ENCODE peak calls at places on chromosome 12, in four cellular contexts. W, T, V and B are unnamed samples.

GRCh38 chr12:94304566-94305061 is 155.1 kb downstream of the CEP83 start:
- DNase-seq in T (no peak), W (peak; percentile 85), V (no peak), B (no peak)

GRCh38 chr12:120230326-120230973 is 29.5 kb upstream of the RPLP0 start:
- DNase-seq in T (peak; percentile 95), V (no peak), W (peak; percentile 98), B (no peak)

GRCh38 chr12:105922670-105923102 is 216.1 kb downstream of the NUAK1 start:
- DNase-seq in T (peak; percentile 78), W (no peak), V (no peak), B (no peak)

GRCh38 chr12:130925616-130926015 is 28.1 kb upstream of the ADGRD1 start:
- DNase-seq in T (no peak), W (no peak), V (no peak), B (no peak)

GRCh38 chr12:110366474-110367208 is 36.9 kb downstream of the ANAPC7 start:
- DNase-seq in W (no peak), T (no peak), V (no peak), B (no peak)

GRCh38 chr12:116313194-116313910 is 35.9 kb upstream of the MED13L start:
- DNase-seq in V (no peak), T (no peak), W (no peak), B (no peak)

GRCh38 chr12:106672308-106673085 is 89.7 kb downstream of the RFX4 start:
- DNase-seq in W (peak; percentile 12), V (no peak), T (no peak), B (no peak)

GRCh38 chr12:120962487-120963054 is 15.8 kb upstream of the HNF1A start:
- DNase-seq in W (no peak), V (no peak), T (peak; percentile 38), B (no peak)

GRCh38 chr12:12083688-12084087 is 12.9 kb downstream of the BCL2L14 start:
- DNase-seq in V (no peak), W (no peak), T (no peak), B (no peak)

GRCh38 chr12:121787063-121787774 is 6.3 kb downstream of the RHOF start:
- DNase-seq in T (no peak), V (no peak), W (no peak), B (peak; percentile 52)

GRCh38 chr12:27511723-27512045 is 12.3 kb upstream of the PPFIBP1 start:
- DNase-seq in T (no peak), W (no peak), V (no peak), B (no peak)

GRCh38 chr12:122374707-122375106 is 47.8 kb downstream of the CLIP1 start:
- DNase-seq in T (no peak), V (no peak), W (no peak), B (no peak)

GRCh38 chr12:122834229-122834920 is 882 bp upstream of the HIP1R start:
- DNase-seq in T (peak; percentile 70), V (no peak), W (peak; percentile 25), B (peak; percentile 15)

GRCh38 chr12:110304061-110304551 is 23.1 kb downstream of the ATP2A2 start:
- DNase-seq in T (no peak), V (no peak), W (no peak), B (no peak)

GRCh38 chr12:113096675-113097461 is 38.7 kb downstream of the RASAL1 start:
- DNase-seq in T (no peak), W (no peak), V (no peak), B (no peak)